ENCODE peak calls at places on chromosome 10, in eight cellular contexts. V is neural progenitor cell; C is naive thymus-derived CD4-positive, alpha-beta T cell; R is CD8-positive, alpha-beta T cell; O is CD8-positive, alpha-beta memory T cell; I is A673; W is RWPE1; N is AG04450. X is an unnamed sample.

GRCh38 chr10:42754155-42755027 is 28.2 kb upstream of the BMS1 start:
- DNase-seq in N (no peak), O (peak; percentile 54), W (peak; percentile 30), I (peak; percentile 30), C (peak; percentile 31), R (peak; percentile 39), V (peak; percentile 59), X (peak; percentile 24)

GRCh38 chr10:123139521-123140163 is 3.9 kb downstream of the HMX3 start:
- DNase-seq in O (no peak), R (no peak), I (peak; percentile 54), W (no peak), C (no peak), V (peak; percentile 92), N (no peak), X (no peak)

GRCh38 chr10:103765981-103766380 is 89.4 kb downstream of the SH3PXD2A start:
- DNase-seq in R (peak; percentile 82), I (no peak), O (peak; percentile 86), V (no peak), N (no peak), W (no peak), C (peak; percentile 82), X (no peak)

GRCh38 chr10:77392851-77393250 is 244.8 kb downstream of the KCNMA1 start:
- DNase-seq in W (peak; percentile 97), N (peak; percentile 80), O (no peak), R (no peak), I (peak; percentile 33), C (no peak), V (no peak), X (peak; percentile 98)

GRCh38 chr10:84098667-84099066 is 40.6 kb upstream of the GHITM start:
- DNase-seq in R (no peak), W (no peak), I (no peak), C (no peak), V (no peak), N (no peak), O (no peak), X (no peak)

GRCh38 chr10:62873866-62874265 is 57.7 kb upstream of the EGR2 start:
- DNase-seq in V (no peak), N (no peak), O (no peak), C (no peak), I (no peak), W (no peak), R (no peak), X (no peak)

GRCh38 chr10:46014683-46015405 is 15.6 kb downstream of the NCOA4 start:
- DNase-seq in O (no peak), I (no peak), V (no peak), W (no peak), R (no peak), C (no peak), N (no peak), X (peak; percentile 87)

GRCh38 chr10:84076047-84076388 is 63.3 kb upstream of the GHITM start:
- DNase-seq in V (no peak), R (no peak), N (peak; percentile 36), W (peak; percentile 62), C (no peak), O (no peak), I (no peak), X (peak; percentile 81)

GRCh38 chr10:58104419-58104818 is 163.3 kb downstream of the IPMK start:
- DNase-seq in W (no peak), C (no peak), I (no peak), V (peak; percentile 5), R (no peak), O (no peak), N (no peak), X (no peak)
- H3K27ac ChIP-seq in W (no peak overlapping the region), C (no peak overlapping the region), I (no peak overlapping the region), V (peak overlapping the region; percentile 42), R (no peak overlapping the region), O (no peak overlapping the region), N (no peak overlapping the region), X (no peak overlapping the region)

GRCh38 chr10:72331575-72332422 is 22.9 kb downstream of the DNAJB12 start:
- DNase-seq in R (peak; percentile 95), W (peak; percentile 97), V (peak; percentile 94), N (no peak), C (peak; percentile 91), O (peak; percentile 95), I (peak; percentile 91), X (peak; percentile 88)

GRCh38 chr10:72329290-72330058 is 25.2 kb downstream of the DNAJB12 start:
- DNase-seq in O (no peak), V (peak; percentile 40), I (no peak), C (no peak), W (no peak), R (no peak), N (no peak), X (no peak)

GRCh38 chr10:72328829-72329204 is 25.9 kb downstream of the DNAJB12 start:
- DNase-seq in V (no peak), W (no peak), R (no peak), N (no peak), I (no peak), C (no peak), O (no peak), X (no peak)

GRCh38 chr10:72330059-72330426 is 24.7 kb downstream of the DNAJB12 start:
- DNase-seq in R (no peak), O (no peak), N (no peak), W (no peak), I (no peak), V (no peak), C (no peak), X (no peak)

GRCh38 chr10:72328045-72328828 is 26.5 kb downstream of the DNAJB12 start:
- DNase-seq in R (no peak), C (no peak), I (peak; percentile 65), O (no peak), N (no peak), V (peak; percentile 82), W (no peak), X (peak; percentile 79)
- H3K27ac ChIP-seq in R (no peak overlapping the region), C (peak overlapping the region; percentile 70), I (peak overlapping the region; percentile 48), O (peak overlapping the region; percentile 16), N (no peak overlapping the region), V (no peak overlapping the region), W (peak overlapping the region; percentile 100), X (no peak overlapping the region)

GRCh38 chr10:12603766-12604470 is 254.6 kb downstream of the CAMK1D start:
- DNase-seq in I (no peak), W (no peak), V (no peak), R (no peak), N (no peak), O (no peak), C (no peak), X (no peak)

GRCh38 chr10:12606461-12606860 is 257.1 kb downstream of the CAMK1D start:
- DNase-seq in V (no peak), I (no peak), R (no peak), C (no peak), N (no peak), O (no peak), W (no peak), X (no peak)

GRCh38 chr10:12602557-12602956 is 253.2 kb downstream of the CAMK1D start:
- DNase-seq in N (no peak), W (no peak), I (no peak), O (no peak), V (no peak), R (no peak), C (no peak), X (no peak)

GRCh38 chr10:12608761-12609160 is 259.4 kb downstream of the CAMK1D start:
- DNase-seq in C (no peak), N (no peak), R (no peak), V (no peak), W (no peak), I (no peak), O (no peak), X (no peak)

GRCh38 chr10:12605580-12606405 is 256.4 kb downstream of the CAMK1D start:
- DNase-seq in V (peak; percentile 8), O (peak; percentile 53), N (peak; percentile 21), R (peak; percentile 51), W (peak; percentile 66), C (peak; percentile 80), I (no peak), X (peak; percentile 60)
- H3K27ac ChIP-seq in V (no peak overlapping the region), O (no peak overlapping the region), N (peak overlapping the region; percentile 39), R (peak overlapping the region; percentile 71), W (peak overlapping the region; percentile 61), C (peak overlapping the region; percentile 81), I (no peak overlapping the region), X (no peak overlapping the region)

GRCh38 chr10:96667401-96667800 is 52.9 kb downstream of the PIK3AP1 start:
- DNase-seq in W (no peak), N (no peak), R (no peak), I (no peak), V (no peak), O (no peak), C (no peak), X (no peak)

GRCh38 chr10:96666738-96667137 is 53.6 kb downstream of the PIK3AP1 start:
- DNase-seq in V (no peak), C (no peak), W (no peak), O (no peak), N (no peak), I (no peak), R (no peak), X (no peak)

GRCh38 chr10:96663794-96664193 is 56.5 kb downstream of the PIK3AP1 start:
- DNase-seq in R (no peak), N (no peak), O (no peak), I (no peak), C (no peak), V (no peak), W (no peak), X (no peak)

GRCh38 chr10:96665306-96665705 is 55.0 kb downstream of the PIK3AP1 start:
- DNase-seq in V (no peak), I (no peak), R (no peak), C (no peak), N (no peak), W (no peak), O (no peak), X (no peak)

GRCh38 chr10:96664563-96664962 is 55.8 kb downstream of the PIK3AP1 start:
- DNase-seq in O (no peak), V (peak; percentile 16), R (no peak), I (no peak), W (no peak), N (no peak), C (no peak), X (peak; percentile 30)
- H3K27ac ChIP-seq in O (no peak overlapping the region), V (no peak overlapping the region), R (no peak overlapping the region), I (no peak overlapping the region), W (no peak overlapping the region), N (no peak overlapping the region), C (no peak overlapping the region), X (no peak overlapping the region)

GRCh38 chr10:21523007-21523406 is 2.5 kb downstream of the SKIDA1 start:
- DNase-seq in N (no peak), V (peak; percentile 68), C (no peak), W (no peak), I (peak; percentile 61), O (no peak), R (no peak), X (peak; percentile 40)
- H3K27ac ChIP-seq in N (no peak overlapping the region), V (peak overlapping the region; percentile 99), C (no peak overlapping the region), W (no peak overlapping the region), I (peak overlapping the region; percentile 99), O (no peak overlapping the region), R (no peak overlapping the region), X (no peak overlapping the region)

GRCh38 chr10:3769511-3769910 is 15.5 kb downstream of the KLF6 start:
- DNase-seq in R (no peak), W (no peak), C (no peak), N (no peak), O (no peak), I (no peak), V (no peak), X (peak; percentile 23)
- H3K27ac ChIP-seq in R (no peak overlapping the region), W (no peak overlapping the region), C (no peak overlapping the region), N (no peak overlapping the region), O (no peak overlapping the region), I (no peak overlapping the region), V (no peak overlapping the region), X (no peak overlapping the region)